ENCODE peak calls at places on chromosomes 11 and 22, in eight cellular contexts. X is HCT116, G is WERI-Rb-1, E is SW480, T is left ventricle myocardium inferior, I is neural progenitor cell, M is Calu3, A is NCI-H345. O is an unnamed sample.

GRCh38 chr11:7536102-7536501 is 22.3 kb downstream of the PPFIBP2 start:
- DNase-seq in X (no peak), G (no peak), E (peak), T (no peak), I (peak), M (peak), A (no peak), O (peak)

GRCh38 chr11:111913997-111914396 is 1.5 kb downstream of the HSPB2 start:
- DNase-seq in X (no peak), G (no peak), E (no peak), T (no peak), I (no peak), M (no peak), A (no peak), O (no peak)

GRCh38 chr11:9099617-9100016 is 8.2 kb upstream of the SCUBE2 start:
- DNase-seq in X (no peak), G (peak), E (no peak), T (no peak), I (no peak), M (no peak), A (no peak), O (no peak)

GRCh38 chr11:72793452-72794367 is at the start of gene STARD10:
- DNase-seq in X (peak), G (peak), E (peak), T (peak), I (peak), M (peak), A (peak), O (peak)

GRCh38 chr22:26889794-26890193 is 232.4 kb downstream of the MIAT start:
- DNase-seq in X (no peak), G (no peak), E (no peak), T (no peak), I (no peak), M (no peak), A (no peak), O (no peak)

GRCh38 chr22:23774114-23774921 is 1.7 kb downstream of the MMP11 start:
- DNase-seq in X (no peak), G (no peak), E (no peak), T (no peak), I (no peak), M (no peak), A (no peak), O (no peak)

GRCh38 chr22:44143117-44143495 is 37.6 kb upstream of the PARVG start:
- DNase-seq in X (no peak), G (no peak), E (no peak), T (no peak), I (no peak), M (no peak), A (peak), O (no peak)

GRCh38 chr11:94150056-94150455 is 21.4 kb downstream of the PANX1 start:
- DNase-seq in X (no peak), G (no peak), E (no peak), T (no peak), I (no peak), M (no peak), A (no peak), O (no peak)

GRCh38 chr11:67022341-67022933 is 497 bp upstream of the SYT12 start:
- DNase-seq in X (peak), G (no peak), E (peak), T (no peak), I (no peak), M (peak), A (peak), O (no peak)

GRCh38 chr11:61700221-61700620 is 20.0 kb downstream of the DAGLA start:
- DNase-seq in X (peak), G (no peak), E (peak), T (no peak), I (no peak), M (peak), A (no peak), O (no peak)

GRCh38 chr11:24779791-24780190 is 282.9 kb downstream of the LUZP2 start:
- DNase-seq in X (no peak), G (no peak), E (no peak), T (no peak), I (peak), M (no peak), A (no peak), O (peak)

GRCh38 chr11:117052196-117053149 is 45.8 kb downstream of the SIK3 start:
- DNase-seq in X (no peak), G (peak), E (no peak), T (no peak), I (no peak), M (no peak), A (no peak), O (no peak)

GRCh38 chr11:69487849-69488542 is 6.5 kb downstream of the LINC01488 start:
- DNase-seq in X (no peak), G (no peak), E (no peak), T (peak), I (no peak), M (no peak), A (no peak), O (no peak)

GRCh38 chr11:131302831-131303230 is 67.6 kb upstream of the NTM start:
- DNase-seq in X (no peak), G (no peak), E (no peak), T (no peak), I (no peak), M (no peak), A (no peak), O (no peak)

GRCh38 chr22:20464096-20464614 is 26.5 kb upstream of the SCARF2 start:
- DNase-seq in X (no peak), G (no peak), E (no peak), T (no peak), I (no peak), M (no peak), A (no peak), O (no peak)

GRCh38 chr22:37147186-37147990 is 2.3 kb downstream of the IL2RB start:
- DNase-seq in X (no peak), G (no peak), E (no peak), T (no peak), I (no peak), M (no peak), A (no peak), O (no peak)

GRCh38 chr11:44312876-44313275 is 2.9 kb upstream of the ALX4 start:
- DNase-seq in X (no peak), G (no peak), E (no peak), T (no peak), I (no peak), M (no peak), A (no peak), O (no peak)

GRCh38 chr11:61918251-61919112 is 1.1 kb upstream of the RAB3IL1 start:
- DNase-seq in X (no peak), G (no peak), E (no peak), T (peak), I (no peak), M (no peak), A (no peak), O (no peak)

GRCh38 chr11:118881130-118881717 is 2.5 kb upstream of the CXCR5 start:
- DNase-seq in X (no peak), G (no peak), E (no peak), T (no peak), I (no peak), M (no peak), A (no peak), O (no peak)

GRCh38 chr11:130858215-130858614 is 58.1 kb downstream of the SNX19 start:
- DNase-seq in X (peak), G (no peak), E (peak), T (no peak), I (no peak), M (no peak), A (no peak), O (peak)

GRCh38 chr22:19808873-19809478 is 45.7 kb downstream of the GNB1L start:
- DNase-seq in X (no peak), G (peak), E (no peak), T (peak), I (no peak), M (no peak), A (no peak), O (no peak)

GRCh38 chr11:67564230-67564629 is 19.4 kb upstream of the GSTP1 start:
- DNase-seq in X (no peak), G (no peak), E (no peak), T (no peak), I (no peak), M (no peak), A (no peak), O (no peak)

GRCh38 chr22:26617251-26618199 is at the start of gene CRYBB1:
- DNase-seq in X (no peak), G (no peak), E (no peak), T (peak), I (peak), M (no peak), A (no peak), O (peak)

GRCh38 chr11:12761029-12761428 is 86.8 kb downstream of the TEAD1 start:
- DNase-seq in X (peak), G (no peak), E (peak), T (no peak), I (no peak), M (peak), A (no peak), O (no peak)

GRCh38 chr11:73454987-73455386 is 78.8 kb downstream of the RELT start:
- DNase-seq in X (no peak), G (no peak), E (no peak), T (no peak), I (no peak), M (no peak), A (no peak), O (no peak)

GRCh38 chr11:23680488-23681230 is 816.2 kb upstream of the LUZP2 start:
- DNase-seq in X (no peak), G (no peak), E (no peak), T (no peak), I (no peak), M (no peak), A (no peak), O (no peak)

GRCh38 chr11:34682822-34683221 is 61.9 kb downstream of the EHF start:
- DNase-seq in X (peak), G (no peak), E (peak), T (no peak), I (no peak), M (no peak), A (no peak), O (peak)

GRCh38 chr11:111299111-111300026 is 1.0 kb downstream of the POU2AF3 start:
- DNase-seq in X (no peak), G (peak), E (peak), T (peak), I (peak), M (peak), A (no peak), O (peak)

GRCh38 chr22:36337365-36338130 is 50.2 kb downstream of the MYH9 start:
- DNase-seq in X (no peak), G (no peak), E (no peak), T (no peak), I (no peak), M (no peak), A (no peak), O (no peak)

GRCh38 chr11:68525930-68526329 is 65.4 kb downstream of the PPP6R3 start:
- DNase-seq in X (no peak), G (no peak), E (no peak), T (no peak), I (no peak), M (no peak), A (no peak), O (no peak)

GRCh38 chr11:116482716-116483115 is 290.1 kb downstream of the BUD13 start:
- DNase-seq in X (no peak), G (no peak), E (no peak), T (no peak), I (no peak), M (no peak), A (no peak), O (no peak)

GRCh38 chr11:77789061-77789730 is 31.3 kb downstream of the RSF1 start:
- DNase-seq in X (no peak), G (no peak), E (no peak), T (no peak), I (peak), M (no peak), A (no peak), O (peak)

GRCh38 chr11:1054143-1055108 is 17.9 kb upstream of the MUC6 start:
- DNase-seq in X (no peak), G (peak), E (no peak), T (no peak), I (no peak), M (no peak), A (no peak), O (no peak)

GRCh38 chr11:67484847-67485311 is 2.1 kb downstream of the AIP start:
- DNase-seq in X (no peak), G (no peak), E (no peak), T (no peak), I (no peak), M (no peak), A (no peak), O (no peak)

GRCh38 chr11:35994421-35994820 is 50.6 kb downstream of the LDLRAD3 start:
- DNase-seq in X (no peak), G (no peak), E (peak), T (no peak), I (no peak), M (no peak), A (no peak), O (no peak)